ENCODE peak calls at places on chromosome 2, in five cellular contexts. G, M, N, V and E are unnamed samples.

GRCh38 chr2:44075536-44075935 is 79.7 kb upstream of the LRPPRC start:
- DNase-seq in N (no peak), V (peak), G (no peak), M (peak), E (no peak)

GRCh38 chr2:136117391-136117841 is 533 bp downstream of the CXCR4 start:
- DNase-seq in G (peak), V (peak), M (no peak), N (no peak), E (peak)

GRCh38 chr2:127124426-127124825 is 17.5 kb upstream of the BIN1 start:
- DNase-seq in G (no peak), M (no peak), N (no peak), V (no peak), E (no peak)

GRCh38 chr2:69322631-69323030 is 64.4 kb downstream of the GFPT1 start:
- DNase-seq in N (no peak), G (no peak), M (no peak), V (no peak), E (no peak)

GRCh38 chr2:29459445-29460179 is 344.4 kb downstream of the CLIP4 start:
- DNase-seq in G (no peak), N (peak), M (peak), V (no peak), E (no peak)

GRCh38 chr2:100615886-100616285 is 53.1 kb downstream of the PDCL3 start:
- DNase-seq in V (peak), G (no peak), M (no peak), N (no peak), E (no peak)

GRCh38 chr2:164810843-164811242 is 30.8 kb downstream of the COBLL1 start:
- DNase-seq in G (no peak), V (no peak), M (peak), N (no peak), E (no peak)

GRCh38 chr2:228527481-228527880 is 346.0 kb upstream of the SPHKAP start:
- DNase-seq in M (peak), V (no peak), G (no peak), N (no peak), E (no peak)

GRCh38 chr2:112141623-112142001 is 3.4 kb downstream of the FBLN7 start:
- DNase-seq in V (no peak), N (no peak), G (no peak), M (no peak), E (no peak)

GRCh38 chr2:234564719-234565118 is 67.8 kb upstream of the ARL4C start:
- DNase-seq in N (no peak), V (no peak), M (peak), G (no peak), E (no peak)

GRCh38 chr2:86392873-86393272 is 48.3 kb upstream of the KDM3A start:
- DNase-seq in V (no peak), G (no peak), N (no peak), M (no peak), E (no peak)

GRCh38 chr2:210429403-210430137 is 47.0 kb downstream of the LANCL1 start:
- DNase-seq in N (no peak), M (no peak), G (no peak), V (no peak), E (no peak)

GRCh38 chr2:3595985-3596384 is 1.1 kb downstream of the COLEC11 start:
- DNase-seq in M (no peak), V (no peak), N (no peak), G (no peak), E (no peak)

GRCh38 chr2:84958135-84959044 is 12.6 kb upstream of the KCMF1 start:
- DNase-seq in V (no peak), N (peak), G (peak), M (peak), E (peak)

GRCh38 chr2:225177098-225177497 is 134.8 kb upstream of the DOCK10 start:
- DNase-seq in M (peak), G (no peak), N (no peak), V (no peak), E (no peak)

GRCh38 chr2:157355618-157356017 is 30.0 kb upstream of the ERMN start:
- DNase-seq in G (no peak), N (no peak), M (peak), V (no peak), E (no peak)

GRCh38 chr2:204608261-204608660 is 63.0 kb downstream of the PARD3B start:
- DNase-seq in N (no peak), V (peak), G (no peak), M (no peak), E (no peak)

GRCh38 chr2:223232896-223233295 is 180.9 kb downstream of the KCNE4 start:
- DNase-seq in N (no peak), M (no peak), G (no peak), V (no peak), E (no peak)

GRCh38 chr2:224894356-224894755 is 147.9 kb downstream of the DOCK10 start:
- DNase-seq in M (no peak), N (no peak), G (no peak), V (no peak), E (no peak)

GRCh38 chr2:16638941-16639340 is 26.7 kb downstream of the CYRIA start:
- DNase-seq in M (no peak), V (no peak), N (no peak), G (no peak), E (no peak)

GRCh38 chr2:172288603-172289002 is 138.8 kb upstream of the ITGA6 start:
- DNase-seq in M (peak), G (no peak), N (peak), V (no peak), E (no peak)

GRCh38 chr2:213932-214693 is 49.7 kb downstream of the SH3YL1 start:
- DNase-seq in N (no peak), V (peak), M (no peak), G (no peak), E (no peak)

GRCh38 chr2:28437918-28438317 is 45.3 kb downstream of the FOSL2 start:
- DNase-seq in M (no peak), N (no peak), V (no peak), G (peak), E (no peak)

GRCh38 chr2:198930170-198930569 is 527.6 kb downstream of the SATB2 start:
- DNase-seq in G (no peak), V (no peak), M (peak), N (no peak), E (no peak)

GRCh38 chr2:31401580-31401979 is 13.0 kb downstream of the XDH start:
- DNase-seq in N (peak), G (no peak), M (peak), V (no peak), E (no peak)

GRCh38 chr2:59604143-59604542 is 949.3 kb downstream of the BCL11A start:
- DNase-seq in G (no peak), N (no peak), V (no peak), M (no peak), E (no peak)

GRCh38 chr2:227799202-227799601 is 14.4 kb upstream of the CCL20 start:
- DNase-seq in G (no peak), M (no peak), N (no peak), V (no peak), E (no peak)

GRCh38 chr2:32865399-32866068 is 81.2 kb upstream of the LTBP1 start:
- DNase-seq in G (no peak), V (no peak), N (peak), M (peak), E (no peak)

GRCh38 chr2:51782874-51783765 is 751.2 kb upstream of the NRXN1 start:
- DNase-seq in N (no peak), G (peak), M (peak), V (peak), E (no peak)